ENCODE peak calls at places on chromosomes 12 and 14, in six cellular contexts. C is GM12865, I is adrenal gland, Y is IMR-90, Q is uterus, S is GM13976. K is an unnamed sample.

GRCh38 chr14:91059576-91060471 is 617 bp downstream of the RPS6KA5 start:
- DNase-seq in Q (no peak), C (peak), I (peak), S (peak), Y (no peak), K (no peak)

GRCh38 chr14:22848391-22849164 is 12.2 kb downstream of the MMP14 start:
- DNase-seq in Q (peak), S (peak), C (no peak), I (peak), Y (peak), K (no peak)

GRCh38 chr12:132524405-132524804 is 34.5 kb downstream of the FBRSL1 start:
- DNase-seq in S (no peak), C (peak), Y (peak), I (peak), Q (no peak), K (no peak)

GRCh38 chr12:88578274-88578673 is 2.0 kb downstream of the KITLG start:
- DNase-seq in Y (no peak), I (peak), S (no peak), Q (no peak), C (no peak), K (no peak)

GRCh38 chr14:54490448-54490805 is 1.6 kb upstream of the GMFB start:
- DNase-seq in C (no peak), Q (no peak), S (no peak), I (no peak), Y (no peak), K (no peak)

GRCh38 chr14:52033131-52033642 is 35.7 kb downstream of the NID2 start:
- DNase-seq in Y (peak), I (no peak), Q (no peak), S (no peak), C (no peak), K (no peak)

GRCh38 chr12:128652136-128652751 is 171.5 kb downstream of the SLC15A4 start:
- DNase-seq in C (no peak), I (no peak), Y (no peak), S (no peak), Q (no peak), K (no peak)

GRCh38 chr12:119178544-119179334 is at the start of gene HSPB8:
- DNase-seq in I (peak), S (no peak), Y (peak), C (no peak), Q (peak), K (no peak)

GRCh38 chr12:131222271-131223139 is 268.8 kb downstream of the ADGRD1 start:
- DNase-seq in C (peak), I (no peak), Q (no peak), Y (no peak), S (peak), K (no peak)

GRCh38 chr12:132285991-132286681 is 43.3 kb downstream of the GALNT9 start:
- DNase-seq in S (no peak), C (no peak), I (peak), Q (peak), Y (peak), K (no peak)

GRCh38 chr14:55361190-55361589 is 50.4 kb downstream of the ATG14 start:
- DNase-seq in Q (no peak), S (no peak), C (no peak), Y (no peak), I (no peak), K (no peak)

GRCh38 chr14:38592764-38593442 is 337.0 kb upstream of the CLEC14A start:
- DNase-seq in Y (no peak), S (no peak), Q (no peak), C (no peak), I (no peak), K (no peak)

GRCh38 chr12:49971141-49971540 is 1.6 kb upstream of the AQP6 start:
- DNase-seq in I (no peak), Y (no peak), C (no peak), Q (no peak), S (no peak), K (no peak)

GRCh38 chr12:54169036-54169435 is 19.7 kb downstream of the SMUG1 start:
- DNase-seq in Q (no peak), C (no peak), I (no peak), Y (no peak), S (no peak), K (no peak)
- TF ChIP-seq CTCF in Q (no peak), C (peak), I (no peak), Y (no peak), S (no peak), K (no peak)

GRCh38 chr14:50340945-50341344 is 28.8 kb downstream of the DMAC2L start:
- DNase-seq in Q (no peak), C (peak), Y (no peak), I (no peak), S (no peak), K (no peak)
- TF ChIP-seq CTCF in Q (no peak), C (peak), Y (no peak), I (no peak), S (no peak), K (no peak)

GRCh38 chr14:68408680-68409079 is 384.2 kb downstream of the ZFP36L1 start:
- DNase-seq in I (no peak), C (peak), S (no peak), Y (peak), Q (no peak), K (no peak)
- TF ChIP-seq CTCF in I (no peak), C (no peak), S (no peak), Y (peak), Q (no peak), K (no peak)

GRCh38 chr14:103574707-103575285 is 12.0 kb downstream of the COA8 start:
- DNase-seq in Q (no peak), Y (no peak), S (no peak), I (no peak), C (no peak), K (no peak)

GRCh38 chr14:103578401-103579075 is 15.8 kb downstream of the COA8 start:
- DNase-seq in Q (no peak), C (no peak), I (no peak), S (no peak), Y (peak), K (no peak)

GRCh38 chr14:103581206-103581605 is 18.4 kb downstream of the COA8 start:
- DNase-seq in Y (no peak), I (no peak), C (no peak), S (no peak), Q (no peak), K (no peak)

GRCh38 chr14:103574104-103574503 is 11.3 kb downstream of the COA8 start:
- DNase-seq in C (no peak), Y (no peak), S (no peak), I (no peak), Q (no peak), K (no peak)

DNA sequence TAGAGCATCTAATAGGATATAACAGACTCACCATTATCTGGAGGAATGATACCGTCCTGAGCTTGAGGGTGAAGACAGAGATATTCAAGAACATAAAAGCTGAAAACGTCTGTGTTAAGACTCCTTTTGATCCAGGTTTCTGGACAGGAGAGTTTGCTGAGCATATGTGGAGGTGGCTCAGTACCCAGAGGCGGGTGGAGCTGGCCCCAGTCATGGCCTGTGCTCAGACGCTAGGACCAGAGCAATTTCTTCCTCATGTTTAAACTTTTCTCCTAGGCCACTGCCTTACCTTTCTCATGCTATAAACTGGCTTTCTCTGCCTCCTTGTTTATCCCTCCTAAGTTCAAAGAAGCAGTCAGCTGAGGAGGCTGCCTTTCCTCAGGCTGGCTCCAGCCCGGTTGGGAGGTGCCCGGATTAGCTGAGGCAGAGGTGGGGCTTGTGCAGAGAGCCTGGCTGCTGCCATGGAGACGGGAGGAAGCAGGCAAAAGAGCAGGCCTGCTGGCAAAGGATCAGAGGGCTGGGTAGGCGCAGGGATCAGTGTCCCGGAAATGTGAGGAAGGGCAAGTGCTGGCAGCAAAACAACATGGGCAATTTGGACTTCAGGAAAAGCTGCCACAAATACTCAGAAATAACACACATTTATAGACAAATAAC is 13.7 kb downstream of the COA8 start:
- DNase-seq in C (no peak), Q (peak), I (peak), S (no peak), Y (peak), K (no peak)
- TF ChIP-seq CTCF in C (no peak), Q (no peak), I (no peak), S (no peak), Y (no peak), K (no peak)

GRCh38 chr12:127362121-127362520 is 904.8 kb upstream of the TMEM132C start:
- DNase-seq in Q (no peak), C (no peak), I (no peak), Y (no peak), S (no peak), K (no peak)

GRCh38 chr12:127360580-127360979 is 906.4 kb upstream of the TMEM132C start:
- DNase-seq in Y (no peak), S (no peak), I (no peak), Q (no peak), C (no peak), K (no peak)

GRCh38 chr12:127363392-127363791 is 903.6 kb upstream of the TMEM132C start:
- DNase-seq in Y (no peak), I (no peak), C (peak), S (no peak), Q (no peak), K (no peak)
- TF ChIP-seq CTCF in Y (peak), I (no peak), C (peak), S (no peak), Q (no peak), K (no peak)

K was measured in natural killer cell.